ENCODE peak calls at places on chromosomes 1 and 21, in nine cellular contexts. Q, J, G, E, N, V, W, F and P are unnamed samples.

GRCh38 chr21:41656946-41657525 is 109.8 kb downstream of the RIPK4 start:
- DNase-seq in Q (no peak), J (no peak), G (no peak), E (no peak), N (no peak), V (no peak), W (no peak), F (no peak), P (no peak)

GRCh38 chr1:168469690-168470089 is 74.1 kb downstream of the XCL2 start:
- DNase-seq in Q (no peak), J (peak), G (peak), E (peak), N (no peak), V (peak), W (no peak), F (no peak), P (no peak)

GRCh38 chr1:94481473-94481933 is 60.1 kb downstream of the F3 start:
- DNase-seq in Q (peak), J (peak), G (peak), E (no peak), N (peak), V (peak), W (peak), F (peak), P (no peak)

GRCh38 chr21:27292229-27292628 is 325.3 kb upstream of the ADAMTS5 start:
- DNase-seq in Q (no peak), J (no peak), G (no peak), E (no peak), N (no peak), V (no peak), W (no peak), F (no peak), P (no peak)

GRCh38 chr1:15543589-15544568 is 17.2 kb downstream of the DNAJC16 start:
- DNase-seq in Q (no peak), J (peak), G (peak), E (no peak), N (no peak), V (no peak), W (no peak), F (no peak), P (no peak)

GRCh38 chr1:3275471-3276340 is 178.8 kb upstream of the ARHGEF16 start:
- DNase-seq in Q (no peak), J (no peak), G (no peak), E (peak), N (no peak), V (no peak), W (no peak), F (no peak), P (no peak)

GRCh38 chr1:203650012-203650836 is 23.6 kb downstream of the ATP2B4 start:
- DNase-seq in Q (peak), J (peak), G (peak), E (no peak), N (peak), V (peak), W (peak), F (peak), P (no peak)

GRCh38 chr1:115300087-115300856 is 37.8 kb downstream of the NGF start:
- DNase-seq in Q (no peak), J (no peak), G (no peak), E (no peak), N (no peak), V (no peak), W (no peak), F (no peak), P (no peak)

GRCh38 chr1:212161231-212161781 is 123.9 kb upstream of the PPP2R5A start:
- DNase-seq in Q (no peak), J (peak), G (peak), E (no peak), N (no peak), V (peak), W (no peak), F (no peak), P (no peak)

GRCh38 chr1:210584439-210585113 is 255.9 kb downstream of the HHAT start:
- DNase-seq in Q (peak), J (peak), G (peak), E (peak), N (peak), V (peak), W (peak), F (peak), P (peak)

GRCh38 chr1:16396591-16396990 is 29.5 kb downstream of the SZRD1 start:
- DNase-seq in Q (no peak), J (peak), G (peak), E (no peak), N (no peak), V (no peak), W (no peak), F (no peak), P (no peak)

GRCh38 chr1:233614173-233614742 is 352 bp downstream of the KCNK1 start:
- DNase-seq in Q (peak), J (peak), G (peak), E (no peak), N (peak), V (peak), W (no peak), F (no peak), P (no peak)

GRCh38 chr1:167739752-167740151 is 18.0 kb downstream of the MPZL1 start:
- DNase-seq in Q (no peak), J (no peak), G (peak), E (no peak), N (no peak), V (no peak), W (no peak), F (no peak), P (no peak)

GRCh38 chr1:192445849-192446489 is 129.2 kb downstream of the RGS21 start:
- DNase-seq in Q (peak), J (peak), G (peak), E (no peak), N (peak), V (peak), W (peak), F (peak), P (no peak)

GRCh38 chr1:212488436-212489283 is 55.9 kb downstream of the NENF start:
- DNase-seq in Q (no peak), J (no peak), G (peak), E (no peak), N (peak), V (peak), W (no peak), F (no peak), P (peak)

GRCh38 chr1:157781048-157781447 is 4.1 kb upstream of the FCRL2 start:
- DNase-seq in Q (no peak), J (no peak), G (no peak), E (no peak), N (no peak), V (no peak), W (no peak), F (no peak), P (no peak)

GRCh38 chr1:159088050-159088449 is 11.5 kb upstream of the AIM2 start:
- DNase-seq in Q (no peak), J (peak), G (peak), E (no peak), N (no peak), V (no peak), W (no peak), F (no peak), P (no peak)

GRCh38 chr1:15246960-15247614 is at the start of gene FHAD1:
- DNase-seq in Q (peak), J (peak), G (peak), E (no peak), N (peak), V (peak), W (no peak), F (peak), P (peak)

GRCh38 chr1:172266528-172267174 is 153.8 kb upstream of the C1orf105 start:
- DNase-seq in Q (no peak), J (no peak), G (no peak), E (no peak), N (no peak), V (peak), W (no peak), F (no peak), P (no peak)

GRCh38 chr1:32464716-32465540 is at the start of gene ZBTB8B:
- DNase-seq in Q (peak), J (peak), G (peak), E (no peak), N (peak), V (peak), W (peak), F (peak), P (no peak)

GRCh38 chr1:163912491-163912890 is 590.7 kb downstream of the NUF2 start:
- DNase-seq in Q (no peak), J (no peak), G (no peak), E (no peak), N (no peak), V (no peak), W (no peak), F (no peak), P (no peak)

GRCh38 chr1:21901473-21901847 is 35.6 kb downstream of the HSPG2 start:
- DNase-seq in Q (no peak), J (peak), G (peak), E (peak), N (no peak), V (no peak), W (no peak), F (no peak), P (no peak)

GRCh38 chr21:31729622-31730343 is 2.1 kb downstream of the SCAF4 start:
- DNase-seq in Q (no peak), J (no peak), G (no peak), E (no peak), N (no peak), V (no peak), W (no peak), F (no peak), P (no peak)

GRCh38 chr1:161966076-161966475 is 57.6 kb downstream of the OLFML2B start:
- DNase-seq in Q (no peak), J (no peak), G (no peak), E (no peak), N (no peak), V (no peak), W (no peak), F (no peak), P (no peak)

GRCh38 chr1:54464031-54464476 is 57.9 kb upstream of the SSBP3 start:
- DNase-seq in Q (no peak), J (no peak), G (no peak), E (no peak), N (no peak), V (no peak), W (no peak), F (no peak), P (no peak)

GRCh38 chr1:168643152-168643551 is 66.7 kb downstream of the XCL1 start:
- DNase-seq in Q (no peak), J (no peak), G (peak), E (no peak), N (no peak), V (no peak), W (no peak), F (no peak), P (no peak)

GRCh38 chr1:55061706-55062321 is 22.5 kb downstream of the PCSK9 start:
- DNase-seq in Q (no peak), J (no peak), G (no peak), E (no peak), N (no peak), V (no peak), W (no peak), F (no peak), P (no peak)

GRCh38 chr1:47963093-47963492 is 34.1 kb downstream of the TRABD2B start:
- DNase-seq in Q (no peak), J (no peak), G (no peak), E (no peak), N (no peak), V (no peak), W (no peak), F (no peak), P (no peak)

GRCh38 chr21:16193758-16194606 is 464.2 kb downstream of the USP25 start:
- DNase-seq in Q (peak), J (peak), G (peak), E (no peak), N (no peak), V (peak), W (no peak), F (no peak), P (no peak)

GRCh38 chr21:42833439-42833815 is 45.9 kb downstream of the WDR4 start:
- DNase-seq in Q (peak), J (no peak), G (no peak), E (no peak), N (peak), V (peak), W (peak), F (peak), P (no peak)

GRCh38 chr1:228307218-228308023 is 99.2 kb downstream of the TRIM11 start:
- DNase-seq in Q (peak), J (no peak), G (no peak), E (no peak), N (no peak), V (no peak), W (no peak), F (peak), P (no peak)

GRCh38 chr1:184621262-184621661 is 133.4 kb downstream of the EDEM3 start:
- DNase-seq in Q (no peak), J (no peak), G (peak), E (no peak), N (no peak), V (no peak), W (no peak), F (no peak), P (no peak)

GRCh38 chr1:246961939-246962373 is 30.2 kb upstream of the AHCTF1 start:
- DNase-seq in Q (no peak), J (peak), G (peak), E (no peak), N (no peak), V (no peak), W (no peak), F (no peak), P (no peak)

GRCh38 chr1:93446837-93447451 is 974 bp upstream of the FNBP1L start:
- DNase-seq in Q (no peak), J (peak), G (peak), E (no peak), N (peak), V (peak), W (no peak), F (no peak), P (no peak)

GRCh38 chr1:107532318-107532717 is 391.5 kb downstream of the NTNG1 start:
- DNase-seq in Q (no peak), J (no peak), G (no peak), E (no peak), N (peak), V (no peak), W (no peak), F (no peak), P (no peak)

GRCh38 chr1:202270871-202271326 is 70.8 kb downstream of the UBE2T start:
- DNase-seq in Q (no peak), J (no peak), G (no peak), E (no peak), N (peak), V (no peak), W (no peak), F (no peak), P (no peak)

GRCh38 chr1:25718738-25719137 is 81.3 kb upstream of the SELENON start:
- DNase-seq in Q (no peak), J (no peak), G (no peak), E (no peak), N (no peak), V (no peak), W (no peak), F (no peak), P (no peak)

GRCh38 chr1:1335283-1335682 is 4.2 kb downstream of the TAS1R3 start:
- DNase-seq in Q (no peak), J (no peak), G (no peak), E (no peak), N (no peak), V (no peak), W (no peak), F (no peak), P (no peak)

GRCh38 chr1:23422955-23423354 is 1.6 kb downstream of the TCEA3 start:
- DNase-seq in Q (no peak), J (no peak), G (no peak), E (no peak), N (no peak), V (peak), W (no peak), F (peak), P (no peak)